ENCODE peak calls at places on chromosome 22, in four cellular contexts. X, H, L and Y are unnamed samples.

GRCh38 chr22:45212992-45213751 is 27.5 kb downstream of the KIAA0930 start:
- DNase-seq in X (peak), H (no peak), L (peak), Y (peak)

GRCh38 chr22:44292007-44292370 is 20.8 kb downstream of the SHISAL1 start:
- DNase-seq in X (no peak), H (no peak), L (peak), Y (no peak)

GRCh38 chr22:20741634-20742581 is 32.0 kb upstream of the SERPIND1 start:
- DNase-seq in X (no peak), H (no peak), L (no peak), Y (no peak)

GRCh38 chr22:21652010-21652546 is 10.0 kb downstream of the SDF2L1 start:
- DNase-seq in X (peak), H (peak), L (peak), Y (peak)

GRCh38 chr22:45880091-45880651 is 96.8 kb downstream of the WNT7B start:
- DNase-seq in X (peak), H (peak), L (no peak), Y (no peak)

GRCh38 chr22:37317698-37318210 is 35.4 kb downstream of the CYTH4 start:
- DNase-seq in X (no peak), H (no peak), L (no peak), Y (no peak)

GRCh38 chr22:30423296-30423958 is 2.1 kb upstream of the MTFP1 start:
- DNase-seq in X (peak), H (peak), L (peak), Y (no peak)

GRCh38 chr22:37545703-37546435 is 14.4 kb upstream of the CDC42EP1 start:
- DNase-seq in X (peak), H (peak), L (peak), Y (peak)

GRCh38 chr22:22578702-22579424 is 19.8 kb upstream of the PRAME start:
- DNase-seq in X (no peak), H (no peak), L (no peak), Y (peak)

GRCh38 chr22:21940521-21940920 is 12.1 kb downstream of the PPM1F start:
- DNase-seq in X (no peak), H (no peak), L (no peak), Y (no peak)

GRCh38 chr22:36238348-36239149 is 778 bp downstream of the APOL2 start:
- DNase-seq in X (peak), H (no peak), L (peak), Y (peak)

GRCh38 chr22:21025266-21025665 is 7.1 kb downstream of the SLC7A4 start:
- DNase-seq in X (no peak), H (no peak), L (no peak), Y (no peak)

GRCh38 chr22:25282346-25282670 is 62.9 kb downstream of the CRYBB2 start:
- DNase-seq in X (no peak), H (no peak), L (no peak), Y (no peak)

GRCh38 chr22:27918351-27919221 is 470 bp downstream of the PITPNB start:
- DNase-seq in X (no peak), H (peak), L (peak), Y (peak)

GRCh38 chr22:31083923-31084810 is 3.0 kb downstream of the SMTN start:
- DNase-seq in X (peak), H (no peak), L (no peak), Y (no peak)

GRCh38 chr22:17112491-17113042 is 8.6 kb downstream of the TMEM121B start:
- DNase-seq in X (peak), H (no peak), L (no peak), Y (no peak)

GRCh38 chr22:44225091-44225689 is 44.5 kb downstream of the PARVG start:
- DNase-seq in X (no peak), H (no peak), L (no peak), Y (no peak)

GRCh38 chr22:22745225-22746060 is 101.0 kb downstream of the GGTLC2 start:
- DNase-seq in X (no peak), H (no peak), L (no peak), Y (peak)

GRCh38 chr22:45314054-45314721 is 4.5 kb downstream of the FAM118A start:
- DNase-seq in X (no peak), H (no peak), L (no peak), Y (no peak)

GRCh38 chr22:30421695-30422480 is 3.7 kb upstream of the MTFP1 start:
- DNase-seq in X (no peak), H (no peak), L (no peak), Y (no peak)

DNA sequence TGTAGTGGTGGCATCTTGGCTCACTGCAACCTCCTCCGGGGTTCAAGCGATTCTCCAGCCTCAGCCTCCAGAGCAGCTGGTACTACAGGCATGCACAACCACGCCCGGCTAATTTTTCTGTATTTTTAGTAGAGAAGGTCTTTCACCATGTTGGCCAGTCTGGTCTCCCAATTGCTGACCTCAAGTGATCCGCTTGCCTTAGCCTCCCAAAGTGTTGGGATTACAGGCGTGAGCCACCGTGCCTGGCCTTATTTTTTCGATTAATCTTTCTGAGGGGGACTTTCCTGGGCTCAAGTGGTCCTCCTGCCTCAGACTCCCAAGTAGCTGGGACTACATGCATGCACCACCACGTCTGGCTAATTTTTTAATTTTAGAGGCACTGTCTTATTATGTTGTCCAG is 5.6 kb downstream of the SNU13 start:
- DNase-seq in X (peak), H (peak), L (no peak), Y (no peak)
- H3K4me3 ChIP-seq in X (peak), H (peak), L (peak), Y (no peak)

GRCh38 chr22:38734203-38735100 is 21.3 kb downstream of the SUN2 start:
- DNase-seq in X (peak), H (no peak), L (no peak), Y (peak)
- TF ChIP-seq POLR2A in X (no peak), H (no peak), L (no peak), Y (no peak)

GRCh38 chr22:39900306-39901227 is at the start of gene GRAP2:
- DNase-seq in X (no peak), H (no peak), L (no peak), Y (no peak)
- H3K4me3 ChIP-seq in X (peak), H (no peak), L (no peak), Y (no peak)

GRCh38 chr22:23750744-23751440 is at the start of gene ZNF70:
- DNase-seq in X (peak), H (peak), L (peak), Y (peak)
- TF ChIP-seq POLR2A in X (no peak), H (no peak), L (no peak), Y (no peak)

GRCh38 chr22:33056108-33056507 is 2.1 kb downstream of the SYN3 start:
- DNase-seq in X (no peak), H (no peak), L (no peak), Y (no peak)

GRCh38 chr22:33062402-33062801 is 4.2 kb upstream of the SYN3 start:
- DNase-seq in X (no peak), H (no peak), L (no peak), Y (no peak)

GRCh38 chr22:33053323-33053722 is 4.9 kb downstream of the SYN3 start:
- DNase-seq in X (no peak), H (no peak), L (no peak), Y (no peak)

GRCh38 chr22:33054276-33054675 is 3.9 kb downstream of the SYN3 start:
- DNase-seq in X (no peak), H (no peak), L (no peak), Y (no peak)

DNA sequence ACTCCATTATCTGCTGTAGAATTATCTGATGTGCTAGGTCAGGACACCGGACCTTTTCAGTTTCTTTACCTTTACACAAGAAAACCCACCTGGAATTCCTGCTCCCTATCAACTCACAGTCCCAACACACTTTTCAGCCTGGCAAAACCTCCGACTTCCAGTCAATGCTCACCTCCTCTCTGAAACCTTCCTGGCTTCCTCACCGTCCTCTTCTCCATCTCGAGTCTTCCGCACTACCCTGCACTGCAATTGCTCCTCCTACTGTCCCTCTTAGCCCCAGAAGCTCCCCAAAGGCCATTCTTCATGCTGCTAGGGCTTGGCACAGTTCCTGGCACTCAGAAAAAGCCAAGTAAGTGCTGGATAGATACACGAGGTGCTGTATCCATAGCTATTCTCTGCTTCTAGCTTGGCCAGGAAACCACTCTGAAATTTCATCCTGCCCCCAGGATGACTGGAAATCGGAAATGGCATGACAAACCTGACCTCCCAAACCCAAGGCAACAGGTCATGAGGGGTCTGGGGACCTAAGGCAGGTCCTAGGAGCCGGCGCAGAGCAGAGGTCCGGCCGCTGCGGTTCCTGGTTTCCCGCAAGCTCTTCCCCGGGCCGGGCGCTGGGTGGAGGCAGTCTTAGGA is 702 bp downstream of the SYN3 start:
- DNase-seq in X (no peak), H (no peak), L (no peak), Y (peak)
- H3K4me3 ChIP-seq in X (peak), H (peak), L (no peak), Y (no peak)

DNA sequence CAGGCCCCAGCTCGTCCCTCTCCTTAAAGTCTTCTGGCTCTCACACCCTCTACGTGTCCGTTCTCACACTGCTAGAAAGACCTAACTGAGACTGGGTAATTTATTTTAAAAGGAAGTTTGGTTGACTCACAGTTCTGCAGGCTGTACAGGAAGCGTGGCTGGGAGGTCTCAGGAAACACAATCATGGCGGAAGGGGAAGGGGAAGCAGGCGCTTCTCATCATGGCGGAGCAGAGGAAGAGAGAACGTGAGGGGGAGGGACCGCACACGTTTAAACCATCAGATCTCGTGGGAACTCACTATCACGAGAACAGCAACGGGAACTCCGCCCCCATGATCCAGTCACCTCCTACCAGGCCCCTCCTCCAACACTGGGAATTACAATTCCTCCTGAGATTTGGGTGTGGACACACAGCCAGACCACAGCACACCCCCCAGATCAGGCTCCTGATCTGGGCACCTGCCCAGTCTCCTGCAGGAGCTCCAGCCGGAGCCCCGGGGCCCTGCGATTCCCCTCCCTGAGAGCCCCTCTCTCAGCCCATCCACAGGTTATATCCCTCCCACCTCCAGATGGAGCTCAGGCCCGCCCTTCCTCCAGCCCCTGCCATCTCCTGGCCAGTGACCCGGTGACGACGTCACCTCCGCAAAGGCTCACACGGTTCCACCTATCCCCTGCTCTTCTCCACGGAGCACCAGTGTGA is 170.2 kb downstream of the BRD1 start:
- DNase-seq in X (peak), H (no peak), L (peak), Y (peak)
- TF ChIP-seq POLR2A in X (no peak), H (no peak), L (no peak), Y (no peak)

GRCh38 chr22:42939451-42939881 is 75.5 kb downstream of the PACSIN2 start:
- DNase-seq in X (no peak), H (no peak), L (no peak), Y (no peak)
- H3K4me3 ChIP-seq in X (no peak), H (peak), L (no peak), Y (no peak)

GRCh38 chr22:19494001-19494560 is 14.4 kb downstream of the CDC45 start:
- DNase-seq in X (no peak), H (no peak), L (no peak), Y (no peak)
- TF ChIP-seq POLR2A in X (no peak), H (no peak), L (no peak), Y (no peak)

DNA sequence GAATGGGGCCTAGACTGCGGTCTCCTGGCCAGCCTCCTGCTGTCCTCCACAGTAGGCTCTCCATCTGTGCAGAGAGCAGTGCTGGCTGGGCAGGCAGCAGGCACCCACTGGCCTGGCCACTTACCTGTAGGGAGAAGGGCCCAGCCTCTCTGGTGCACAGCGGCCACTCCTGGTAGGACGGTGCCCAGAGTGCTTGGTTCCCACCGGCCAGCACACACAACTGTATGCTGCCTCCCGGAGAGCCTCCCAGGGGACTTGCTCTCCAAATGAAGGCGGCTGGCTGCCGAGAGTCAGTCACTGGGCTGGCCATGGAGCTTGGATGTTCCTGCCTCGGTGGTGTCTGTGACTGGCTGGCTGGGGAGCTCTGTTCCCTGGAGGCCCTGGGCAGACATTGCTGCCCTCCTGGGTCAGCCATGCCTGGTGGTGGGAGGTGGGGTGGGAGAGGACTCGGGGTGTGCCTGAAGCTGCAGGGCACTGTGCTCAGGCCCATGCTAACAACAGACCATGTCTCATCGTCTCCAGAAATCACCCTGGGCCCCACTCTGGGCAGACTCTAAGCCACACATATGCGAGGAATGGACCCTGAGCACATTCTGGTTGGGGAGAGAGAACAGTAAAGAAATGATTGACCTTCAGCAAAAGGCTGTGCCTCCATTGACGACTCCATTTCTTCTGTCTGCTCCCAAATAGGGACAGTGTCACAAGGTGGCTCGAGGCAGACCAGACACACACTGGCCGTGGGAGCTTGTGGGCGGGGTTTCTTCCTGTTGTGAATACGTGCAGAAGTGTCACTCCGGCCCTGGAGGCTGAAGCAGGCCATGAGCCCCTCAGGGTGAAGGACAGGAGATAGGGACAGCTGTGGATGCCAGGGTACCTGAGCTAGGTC is 350.8 kb downstream of the TBC1D22A start:
- DNase-seq in X (no peak), H (peak), L (no peak), Y (no peak)
- H3K4me3 ChIP-seq in X (no peak), H (no peak), L (no peak), Y (no peak)